ENCODE peak calls at places on chromosomes 3 and 15, in ten cellular contexts. F, T, E, S, Q, N, G, H, A and V are unnamed samples.

GRCh38 chr15:85398822-85399221 is 18.4 kb downstream of the AKAP13 start:
- ATAC-seq in T (no peak), H (no peak), N (no peak), A (no peak), G (no peak), F (no peak), Q (no peak), E (no peak), S (no peak), V (no peak)

GRCh38 chr3:186109897-186110803 is 1.3 kb upstream of the ETV5 start:
- ATAC-seq in G (no peak), H (no peak), E (no peak), S (peak; percentile 3), F (no peak), N (no peak), T (no peak), A (no peak), Q (peak; percentile 39), V (no peak)

GRCh38 chr3:140736863-140737460 is 59.1 kb downstream of the TRIM42 start:
- ATAC-seq in G (no peak), Q (peak; percentile 56), H (peak; percentile 74), E (peak; percentile 62), S (peak; percentile 53), T (no peak), A (no peak), N (peak; percentile 66), F (no peak), V (peak; percentile 32)

GRCh38 chr15:89946681-89947313 is 34.0 kb upstream of the ARPIN start:
- ATAC-seq in A (no peak), E (no peak), H (no peak), F (no peak), S (no peak), N (no peak), Q (no peak), T (no peak), G (no peak), V (no peak)

GRCh38 chr3:3800076-3800448 is 831 bp downstream of the LRRN1 start:
- ATAC-seq in G (no peak), F (no peak), H (peak; percentile 54), T (no peak), N (peak; percentile 25), S (peak; percentile 41), E (no peak), Q (peak; percentile 53), A (no peak), V (no peak)

GRCh38 chr3:16203031-16203430 is 28.6 kb downstream of the GALNT15 start:
- ATAC-seq in Q (no peak), S (no peak), E (no peak), A (no peak), F (no peak), G (no peak), H (no peak), T (peak; percentile 82), N (no peak), V (no peak)

GRCh38 chr3:125334675-125335560 is 40.2 kb downstream of the ZNF148 start:
- ATAC-seq in E (peak; percentile 55), T (no peak), F (no peak), H (no peak), G (no peak), A (no peak), S (peak; percentile 18), N (no peak), Q (peak; percentile 25), V (no peak)

GRCh38 chr3:195148553-195148952 is 122.4 kb downstream of the XXYLT1 start:
- ATAC-seq in H (no peak), F (no peak), A (no peak), S (no peak), E (no peak), Q (no peak), G (no peak), N (no peak), T (no peak), V (no peak)

GRCh38 chr3:177057768-177058167 is 139.5 kb downstream of the TBL1XR1 start:
- ATAC-seq in H (no peak), T (peak; percentile 97), N (no peak), G (peak; percentile 77), F (no peak), S (no peak), Q (peak; percentile 43), E (no peak), A (peak; percentile 38), V (no peak)

GRCh38 chr3:13332158-13332557 is 88.0 kb downstream of the NUP210 start:
- ATAC-seq in T (no peak), A (no peak), G (no peak), S (peak; percentile 85), F (no peak), H (peak; percentile 25), Q (peak; percentile 95), N (no peak), E (no peak), V (no peak)

GRCh38 chr15:85706779-85707518 is 87.8 kb downstream of the KLHL25 start:
- ATAC-seq in F (peak; percentile 59), H (peak; percentile 49), T (peak; percentile 73), S (peak; percentile 41), Q (peak; percentile 27), E (peak; percentile 74), N (peak; percentile 32), G (peak; percentile 67), A (peak; percentile 75), V (peak; percentile 49)